ENCODE peak calls at places on chromosome 19, in four cellular contexts. F is effector memory CD4-positive, alpha-beta T cell; C is hypothalamus; E is lower leg skin. Y is an unnamed sample.

GRCh38 chr19:3987619-3988371 is 2.5 kb upstream of the EEF2 start:
- DNase-seq in F (peak; percentile 79), C (peak; percentile 77), E (peak; percentile 75), Y (peak; percentile 79)

GRCh38 chr19:16349551-16350171 is 25.0 kb downstream of the KLF2 start:
- DNase-seq in F (no peak), C (no peak), E (no peak), Y (no peak)

GRCh38 chr19:6772028-6772865 is at the start of gene VAV1:
- DNase-seq in F (peak; percentile 76), C (peak; percentile 26), E (no peak), Y (peak; percentile 27)

GRCh38 chr19:33535176-33535575 is 13.6 kb upstream of the PEPD start:
- DNase-seq in F (no peak), C (no peak), E (no peak), Y (no peak)

GRCh38 chr19:3369337-3370213 is 3.2 kb downstream of the NFIC start:
- DNase-seq in F (no peak), C (peak; percentile 73), E (no peak), Y (peak; percentile 72)

GRCh38 chr19:3068071-3068470 is 5.8 kb upstream of the TLE5 start:
- DNase-seq in F (no peak), C (no peak), E (no peak), Y (no peak)

GRCh38 chr19:40381321-40381720 is 8.7 kb downstream of the HIPK4 start:
- DNase-seq in F (no peak), C (no peak), E (no peak), Y (no peak)

GRCh38 chr19:43337737-43338136 is 15.7 kb upstream of the CD177 start:
- DNase-seq in F (no peak), C (no peak), E (no peak), Y (no peak)

GRCh38 chr19:52369463-52370340 is at the start of gene ZNF880:
- DNase-seq in F (peak; percentile 72), C (peak; percentile 91), E (peak; percentile 90), Y (peak; percentile 92)

GRCh38 chr19:3065675-3066357 is 3.5 kb upstream of the TLE5 start:
- DNase-seq in F (no peak), C (no peak), E (no peak), Y (no peak)

GRCh38 chr19:37931941-37932655 is 25.1 kb downstream of the SIPA1L3 start:
- DNase-seq in F (no peak), C (peak; percentile 62), E (peak; percentile 75), Y (peak; percentile 91)

GRCh38 chr19:45066921-45067661 is 9.2 kb downstream of the ZNF296 start:
- DNase-seq in F (no peak), C (no peak), E (no peak), Y (no peak)

GRCh38 chr19:2123682-2124387 is 27.1 kb downstream of the IZUMO4 start:
- DNase-seq in F (no peak), C (no peak), E (no peak), Y (no peak)

GRCh38 chr19:2902590-2903218 is 2.0 kb downstream of the ZNF57 start:
- DNase-seq in F (no peak), C (no peak), E (no peak), Y (no peak)

GRCh38 chr19:344625-345319 is at the start of gene MIER2:
- DNase-seq in F (peak; percentile 81), C (peak; percentile 89), E (peak; percentile 61), Y (peak; percentile 74)

GRCh38 chr19:50808856-50809255 is 14.7 kb downstream of the KLK1 start:
- DNase-seq in F (no peak), C (no peak), E (no peak), Y (no peak)

GRCh38 chr19:29519931-29520330 is 5.9 kb upstream of the VSTM2B start:
- DNase-seq in F (no peak), C (no peak), E (no peak), Y (no peak)

Y was measured in prostate gland.